ENCODE peak calls at places on chromosome 5, in eight cellular contexts. V is GM10248, U is AML-193, O is renal cortical epithelial cell, K is T-helper 2 cell, D is stromal cell of bone marrow, G is HEK293T, S is hippocampal formation. Q is an unnamed sample.
A peak's percentile ranks its signal among the peaks of the same experiment; 100 is the strongest.

GRCh38 chr5:176810084-176810597 is at the start of gene UNC5A:
- DNase-seq in V (peak; percentile 57), U (no peak), O (no peak), K (peak; percentile 30), D (no peak), G (peak; percentile 88), S (no peak), Q (no peak)

GRCh38 chr5:111512026-111512405 is 319 bp downstream of the STARD4 start:
- DNase-seq in V (peak; percentile 13), U (no peak), O (no peak), K (no peak), D (no peak), G (peak; percentile 35), S (no peak), Q (peak; percentile 40)

GRCh38 chr5:132675936-132676689 is 2.3 kb downstream of the IL4 start:
- DNase-seq in V (no peak), U (no peak), O (no peak), K (no peak), D (no peak), G (no peak), S (no peak), Q (no peak)

GRCh38 chr5:147673276-147673675 is 109.3 kb downstream of the JAKMIP2 start:
- DNase-seq in V (no peak), U (no peak), O (no peak), K (no peak), D (no peak), G (no peak), S (no peak), Q (no peak)

GRCh38 chr5:81207009-81207408 is 26.1 kb upstream of the CKMT2 start:
- DNase-seq in V (no peak), U (peak; percentile 4), O (peak; percentile 8), K (no peak), D (peak; percentile 2), G (peak; percentile 31), S (no peak), Q (no peak)

GRCh38 chr5:16987776-16988175 is 51.7 kb upstream of the MYO10 start:
- DNase-seq in V (no peak), U (no peak), O (no peak), K (no peak), D (no peak), G (no peak), S (no peak), Q (no peak)

GRCh38 chr5:3913264-3913663 is 317.6 kb downstream of the IRX1 start:
- DNase-seq in V (no peak), U (no peak), O (no peak), K (no peak), D (no peak), G (no peak), S (no peak), Q (no peak)

GRCh38 chr5:1555011-1555807 is 31.4 kb upstream of the LPCAT1 start:
- DNase-seq in V (peak; percentile 26), U (no peak), O (peak; percentile 99), K (no peak), D (peak; percentile 59), G (peak; percentile 4), S (no peak), Q (no peak)

GRCh38 chr5:142680605-142681259 is 5.2 kb downstream of the FGF1 start:
- DNase-seq in V (no peak), U (no peak), O (peak; percentile 90), K (no peak), D (no peak), G (no peak), S (no peak), Q (no peak)

GRCh38 chr5:111585946-111586345 is 73.6 kb upstream of the STARD4 start:
- DNase-seq in V (no peak), U (no peak), O (no peak), K (no peak), D (no peak), G (no peak), S (no peak), Q (no peak)

GRCh38 chr5:95631265-95631957 is 11.5 kb downstream of the GPR150 start:
- DNase-seq in V (no peak), U (no peak), O (peak; percentile 90), K (no peak), D (peak; percentile 82), G (no peak), S (no peak), Q (no peak)

GRCh38 chr5:9596256-9596655 is 33.9 kb downstream of the TAS2R1 start:
- DNase-seq in V (no peak), U (no peak), O (no peak), K (no peak), D (no peak), G (no peak), S (no peak), Q (no peak)

GRCh38 chr5:541148-541887 is 17.1 kb upstream of the SLC9A3 start:
- DNase-seq in V (no peak), U (no peak), O (no peak), K (no peak), D (no peak), G (no peak), S (no peak), Q (no peak)

GRCh38 chr5:77984587-77984986 is 208.4 kb upstream of the TBCA start:
- DNase-seq in V (no peak), U (no peak), O (no peak), K (no peak), D (no peak), G (peak; percentile 38), S (no peak), Q (no peak)

GRCh38 chr5:172243302-172243701 is 40.3 kb downstream of the UBTD2 start:
- DNase-seq in V (no peak), U (no peak), O (no peak), K (no peak), D (no peak), G (no peak), S (no peak), Q (no peak)

GRCh38 chr5:10630126-10630525 is 66.3 kb downstream of the ANKRD33B start:
- DNase-seq in V (no peak), U (no peak), O (no peak), K (no peak), D (no peak), G (no peak), S (no peak), Q (no peak)

GRCh38 chr5:71587709-71588532 is 781 bp downstream of the MCCC2 start:
- DNase-seq in V (peak; percentile 33), U (no peak), O (no peak), K (no peak), D (no peak), G (peak; percentile 14), S (no peak), Q (peak; percentile 58)